ENCODE peak calls at places on chromosomes 16 and 17, in six cellular contexts. M is ovary, D is transverse colon, F is A549, Q is stomach, L is tibial nerve. V is an unnamed sample.

GRCh38 chr17:61981323-61981722 is 53.5 kb upstream of the INTS2 start:
- DNase-seq in M (no peak), D (no peak), F (no peak), Q (no peak), L (no peak), V (no peak)

GRCh38 chr17:17064322-17064721 is 22.1 kb downstream of the MPRIP start:
- DNase-seq in M (no peak), D (peak), F (no peak), Q (no peak), L (no peak), V (peak)

GRCh38 chr17:79791354-79792123 is 5.3 kb downstream of the CBX8 start:
- DNase-seq in M (peak), D (no peak), F (no peak), Q (no peak), L (no peak), V (no peak)

GRCh38 chr16:68324336-68324735 is 13.5 kb downstream of the PRMT7 start:
- DNase-seq in M (no peak), D (no peak), F (no peak), Q (no peak), L (no peak), V (no peak)

GRCh38 chr17:2691965-2692780 is 19.4 kb downstream of the CLUH start:
- DNase-seq in M (peak), D (no peak), F (no peak), Q (no peak), L (no peak), V (peak)

GRCh38 chr17:41739661-41740352 is 5.4 kb upstream of the HAP1 start:
- DNase-seq in M (no peak), D (no peak), F (peak), Q (no peak), L (no peak), V (no peak)

GRCh38 chr17:1649844-1650409 is at the start of gene RILP:
- DNase-seq in M (peak), D (peak), F (peak), Q (peak), L (peak), V (peak)

GRCh38 chr17:79065105-79065670 is 9.4 kb upstream of the ENGASE start:
- DNase-seq in M (no peak), D (peak), F (peak), Q (peak), L (no peak), V (peak)

GRCh38 chr16:84592718-84593117 is 25.2 kb downstream of the COTL1 start:
- DNase-seq in M (no peak), D (no peak), F (no peak), Q (no peak), L (no peak), V (no peak)

GRCh38 chr16:81995651-81996050 is 15.6 kb downstream of the SDR42E1 start:
- DNase-seq in M (no peak), D (no peak), F (peak), Q (no peak), L (no peak), V (no peak)

GRCh38 chr16:140175-140857 is 1.8 kb upstream of the NPRL3 start:
- DNase-seq in M (no peak), D (no peak), F (no peak), Q (no peak), L (no peak), V (no peak)

GRCh38 chr16:35732046-35732810 is 2272.8 kb downstream of the TP53TG3F start:
- DNase-seq in M (no peak), D (no peak), F (no peak), Q (no peak), L (no peak), V (no peak)

GRCh38 chr16:78444-79145 is 570 bp downstream of the MPG start:
- DNase-seq in M (peak), D (no peak), F (no peak), Q (no peak), L (no peak), V (peak)

GRCh38 chr17:17900615-17901520 is 64.1 kb upstream of the SREBF1 start:
- DNase-seq in M (peak), D (peak), F (peak), Q (peak), L (peak), V (peak)

GRCh38 chr17:67276075-67276474 is 31.1 kb upstream of the HELZ start:
- DNase-seq in M (no peak), D (no peak), F (peak), Q (no peak), L (no peak), V (no peak)

GRCh38 chr16:67236551-67237395 is 9.8 kb downstream of the TMEM208 start:
- DNase-seq in M (peak), D (peak), F (peak), Q (no peak), L (no peak), V (peak)

GRCh38 chr16:49495596-49496355 is 122.2 kb downstream of the C16orf78 start:
- DNase-seq in M (no peak), D (no peak), F (no peak), Q (no peak), L (no peak), V (no peak)

GRCh38 chr17:35841505-35841904 is 27.2 kb downstream of the HEATR9 start:
- DNase-seq in M (no peak), D (no peak), F (no peak), Q (no peak), L (no peak), V (no peak)

GRCh38 chr17:35846055-35846809 is 22.5 kb downstream of the HEATR9 start:
- DNase-seq in M (no peak), D (no peak), F (no peak), Q (no peak), L (no peak), V (no peak)

GRCh38 chr17:35844547-35844946 is 24.1 kb downstream of the HEATR9 start:
- DNase-seq in M (no peak), D (no peak), F (no peak), Q (no peak), L (no peak), V (no peak)

GRCh38 chr17:35842239-35842638 is 26.5 kb downstream of the HEATR9 start:
- DNase-seq in M (no peak), D (no peak), F (no peak), Q (no peak), L (no peak), V (no peak)

DNA sequence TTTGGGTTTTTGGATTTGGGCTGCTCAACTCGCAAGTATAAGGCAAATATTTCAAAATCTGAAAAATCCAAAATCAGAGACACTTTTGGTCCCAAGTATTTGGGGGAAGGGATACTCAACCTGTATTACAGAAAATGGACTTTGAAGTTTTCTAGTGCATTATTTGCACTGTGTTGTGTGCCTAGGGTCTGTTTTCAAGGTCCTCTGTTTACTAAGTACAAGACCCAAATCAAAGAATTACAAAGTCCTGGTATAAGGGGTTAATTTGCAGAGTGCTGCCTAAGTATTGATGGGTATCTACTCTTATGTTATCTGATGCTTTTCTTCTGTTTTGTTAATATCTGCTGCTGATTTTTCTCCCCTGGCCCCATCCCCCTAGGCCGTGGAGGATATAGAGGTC is 25.0 kb downstream of the HEATR9 start:
- DNase-seq in M (no peak), D (no peak), F (no peak), Q (no peak), L (no peak), V (no peak)
- TF ChIP-seq EP300 in M (no peak), D (no peak), F (no peak), Q (no peak), L (no peak), V (no peak)

GRCh38 chr17:40485851-40486512 is 15.4 kb downstream of the TNS4 start:
- DNase-seq in M (peak), D (no peak), F (peak), Q (no peak), L (peak), V (peak)
- TF ChIP-seq EP300 in M (no peak), D (peak), F (peak), Q (no peak), L (peak), V (no peak)

DNA sequence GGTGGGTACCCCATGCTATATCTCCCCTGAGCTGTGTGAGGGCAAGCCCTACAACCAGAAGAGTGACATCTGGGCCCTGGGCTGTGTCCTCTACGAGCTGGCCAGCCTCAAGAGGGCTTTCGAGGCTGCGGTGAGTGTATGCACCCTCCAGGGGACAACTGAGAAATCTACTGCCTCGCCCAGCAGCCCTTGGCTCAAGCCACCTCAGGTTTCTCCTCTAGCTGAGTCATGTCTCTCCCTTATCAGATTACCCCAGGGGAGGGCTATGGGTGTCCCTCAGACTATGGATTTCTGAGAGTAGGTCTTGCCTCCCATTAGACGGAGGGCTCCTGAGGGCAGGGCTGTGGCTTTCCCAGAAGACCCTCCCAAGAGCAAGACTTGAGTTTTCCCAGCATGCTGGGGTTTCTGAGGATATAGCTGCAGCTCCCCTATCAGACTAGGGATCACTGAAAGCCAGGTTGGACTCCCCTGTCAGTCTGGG is 6.7 kb downstream of the NEK8 start:
- DNase-seq in M (no peak), D (no peak), F (peak), Q (no peak), L (no peak), V (no peak)
- TF ChIP-seq EP300 in M (no peak), D (no peak), F (no peak), Q (no peak), L (no peak), V (no peak)

GRCh38 chr16:77636615-77637014 is 85.7 kb upstream of the NUDT7 start:
- DNase-seq in M (no peak), D (no peak), F (no peak), Q (no peak), L (no peak), V (no peak)

DNA sequence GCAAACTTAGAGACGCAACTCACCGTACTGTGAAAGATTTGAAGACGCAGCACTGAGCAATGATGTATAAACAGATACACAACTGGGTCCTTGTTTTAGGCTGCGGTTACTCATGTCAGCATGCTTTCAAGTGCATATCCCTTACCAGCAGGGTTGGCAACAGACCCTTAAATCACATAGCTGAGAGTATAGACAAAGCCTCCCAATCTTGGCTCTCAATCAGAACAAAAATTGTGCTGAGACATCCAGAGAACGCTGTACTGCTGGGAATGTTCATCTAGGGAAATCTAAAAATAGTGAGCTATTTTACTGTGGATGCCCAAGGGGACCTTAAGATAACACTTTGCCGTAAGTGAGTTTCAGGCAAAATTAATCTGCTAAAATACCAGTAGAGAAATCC is 84.4 kb upstream of the NUDT7 start:
- DNase-seq in M (no peak), D (no peak), F (no peak), Q (no peak), L (no peak), V (no peak)
- TF ChIP-seq EP300 in M (no peak), D (no peak), F (no peak), Q (no peak), L (no peak), V (no peak)

GRCh38 chr16:87435399-87436224 is 43.5 kb downstream of the MAP1LC3B start:
- DNase-seq in M (no peak), D (no peak), F (no peak), Q (no peak), L (no peak), V (no peak)

GRCh38 chr16:87438611-87438985 is 46.5 kb downstream of the MAP1LC3B start:
- DNase-seq in M (no peak), D (no peak), F (no peak), Q (no peak), L (no peak), V (no peak)

GRCh38 chr16:87437327-87437726 is 45.2 kb downstream of the MAP1LC3B start:
- DNase-seq in M (no peak), D (no peak), F (no peak), Q (no peak), L (no peak), V (no peak)

GRCh38 chr16:87437911-87438610 is 45.9 kb downstream of the MAP1LC3B start:
- DNase-seq in M (no peak), D (no peak), F (no peak), Q (no peak), L (no peak), V (no peak)

GRCh38 chr16:87436225-87437172 is 44.4 kb downstream of the MAP1LC3B start:
- DNase-seq in M (peak), D (no peak), F (no peak), Q (no peak), L (no peak), V (no peak)
- TF ChIP-seq EP300 in M (no peak), D (no peak), F (no peak), Q (no peak), L (no peak), V (no peak)

DNA sequence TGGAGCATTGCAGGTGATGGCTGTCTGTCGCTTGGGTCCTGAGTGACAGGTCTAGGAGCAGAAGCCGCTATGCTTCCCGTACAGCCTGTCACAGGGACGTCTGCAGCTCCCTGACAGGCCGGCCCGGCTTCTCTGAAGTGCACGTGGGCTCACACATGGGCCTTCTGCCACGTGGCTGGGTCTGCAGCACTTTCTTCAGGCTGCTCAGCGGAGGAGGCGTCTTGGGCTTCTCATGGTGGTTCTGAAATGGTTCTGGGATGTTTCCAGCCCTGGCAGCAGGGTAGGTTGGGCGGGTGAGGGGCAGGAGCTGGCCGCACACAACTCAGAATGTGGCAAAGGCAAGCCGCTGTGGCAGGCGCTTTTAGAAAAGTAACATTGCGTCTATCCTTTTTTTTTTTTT is 80.3 kb upstream of the ZNF750 start:
- DNase-seq in M (no peak), D (no peak), F (no peak), Q (no peak), L (no peak), V (no peak)
- TF ChIP-seq EP300 in M (no peak), D (no peak), F (no peak), Q (no peak), L (no peak), V (no peak)

GRCh38 chr16:88678224-88678979 is 7.9 kb downstream of the SNAI3 start:
- DNase-seq in M (no peak), D (no peak), F (no peak), Q (no peak), L (no peak), V (no peak)

GRCh38 chr16:88681084-88681680 is 5.1 kb downstream of the SNAI3 start:
- DNase-seq in M (no peak), D (peak), F (peak), Q (peak), L (no peak), V (no peak)

GRCh38 chr16:88680554-88681083 is 5.7 kb downstream of the SNAI3 start:
- DNase-seq in M (no peak), D (no peak), F (no peak), Q (no peak), L (no peak), V (no peak)

GRCh38 chr16:88684569-88685155 is 1.6 kb downstream of the SNAI3 start:
- DNase-seq in M (peak), D (no peak), F (no peak), Q (no peak), L (no peak), V (no peak)

GRCh38 chr16:88681709-88682451 is 4.4 kb downstream of the SNAI3 start:
- DNase-seq in M (no peak), D (peak), F (no peak), Q (peak), L (peak), V (no peak)
- TF ChIP-seq EP300 in M (no peak), D (no peak), F (no peak), Q (no peak), L (no peak), V (no peak)

V was measured in sigmoid colon.